ENCODE peak calls at places on chromosomes 5 and 9, in six cellular contexts. One of them, this sample, is unnamed.

GRCh38 chr5:40312205-40312604 is 367.5 kb upstream of the PTGER4 start:
- DNase-seq in fibroblast of gingiva: no peak
- DNase-seq in iPS DF 6.9: no peak
- DNase-seq in activated CD4-positive, alpha-beta T cell treated with anti-CD3 and anti-CD28 coated beads for 48 hours: no peak
- DNase-seq in activated gamma-delta T cell treated with anti-CD3 and anti-CD28 coated beads, Interleukin-2, amount 50 U/mL, for 16 hours: no peak
- DNase-seq in RPMI8226: no peak
- DNase-seq in this sample: no peak

GRCh38 chr5:172561151-172561550 is 79.9 kb upstream of the NEURL1B start:
- DNase-seq in RPMI8226: no peak
- DNase-seq in fibroblast of gingiva: peak; percentile 3
- DNase-seq in activated gamma-delta T cell treated with anti-CD3 and anti-CD28 coated beads, Interleukin-2, amount 50 U/mL, for 16 hours: no peak
- DNase-seq in activated CD4-positive, alpha-beta T cell treated with anti-CD3 and anti-CD28 coated beads for 48 hours: no peak
- DNase-seq in iPS DF 6.9: no peak
- DNase-seq in this sample: no peak

GRCh38 chr5:96934291-96934694 is 1.6 kb upstream of the LNPEP start:
- DNase-seq in fibroblast of gingiva: no peak
- DNase-seq in activated CD4-positive, alpha-beta T cell treated with anti-CD3 and anti-CD28 coated beads for 48 hours: no peak
- DNase-seq in activated gamma-delta T cell treated with anti-CD3 and anti-CD28 coated beads, Interleukin-2, amount 50 U/mL, for 16 hours: no peak
- DNase-seq in RPMI8226: no peak
- DNase-seq in iPS DF 6.9: no peak
- DNase-seq in this sample: no peak

GRCh38 chr9:109815366-109815947 is 35.5 kb downstream of the PALM2AKAP2 start:
- DNase-seq in activated CD4-positive, alpha-beta T cell treated with anti-CD3 and anti-CD28 coated beads for 48 hours: no peak
- DNase-seq in fibroblast of gingiva: no peak
- DNase-seq in activated gamma-delta T cell treated with anti-CD3 and anti-CD28 coated beads, Interleukin-2, amount 50 U/mL, for 16 hours: no peak
- DNase-seq in RPMI8226: no peak
- DNase-seq in iPS DF 6.9: no peak
- DNase-seq in this sample: no peak

GRCh38 chr9:138072897-138073296 is 195.3 kb downstream of the CACNA1B start:
- DNase-seq in iPS DF 6.9: no peak
- DNase-seq in RPMI8226: no peak
- DNase-seq in activated gamma-delta T cell treated with anti-CD3 and anti-CD28 coated beads, Interleukin-2, amount 50 U/mL, for 16 hours: no peak
- DNase-seq in activated CD4-positive, alpha-beta T cell treated with anti-CD3 and anti-CD28 coated beads for 48 hours: no peak
- DNase-seq in fibroblast of gingiva: no peak
- DNase-seq in this sample: no peak

GRCh38 chr5:141298376-141298775 is 5.5 kb downstream of the SLC25A2 start:
- DNase-seq in RPMI8226: no peak
- DNase-seq in fibroblast of gingiva: no peak
- DNase-seq in activated CD4-positive, alpha-beta T cell treated with anti-CD3 and anti-CD28 coated beads for 48 hours: no peak
- DNase-seq in activated gamma-delta T cell treated with anti-CD3 and anti-CD28 coated beads, Interleukin-2, amount 50 U/mL, for 16 hours: no peak
- DNase-seq in iPS DF 6.9: no peak
- DNase-seq in this sample: no peak

GRCh38 chr5:137336161-137336560 is 163.0 kb downstream of the SPOCK1 start:
- DNase-seq in activated CD4-positive, alpha-beta T cell treated with anti-CD3 and anti-CD28 coated beads for 48 hours: no peak
- DNase-seq in fibroblast of gingiva: no peak
- DNase-seq in RPMI8226: no peak
- DNase-seq in iPS DF 6.9: no peak
- DNase-seq in activated gamma-delta T cell treated with anti-CD3 and anti-CD28 coated beads, Interleukin-2, amount 50 U/mL, for 16 hours: no peak
- DNase-seq in this sample: no peak

GRCh38 chr5:132391247-132391646 is 21.7 kb downstream of the SLC22A5 start:
- DNase-seq in fibroblast of gingiva: no peak
- DNase-seq in RPMI8226: no peak
- DNase-seq in activated CD4-positive, alpha-beta T cell treated with anti-CD3 and anti-CD28 coated beads for 48 hours: no peak
- DNase-seq in iPS DF 6.9: no peak
- DNase-seq in activated gamma-delta T cell treated with anti-CD3 and anti-CD28 coated beads, Interleukin-2, amount 50 U/mL, for 16 hours: no peak
- DNase-seq in this sample: no peak

GRCh38 chr5:149060325-149060724 is 2.5 kb downstream of the SH3TC2 start:
- DNase-seq in activated gamma-delta T cell treated with anti-CD3 and anti-CD28 coated beads, Interleukin-2, amount 50 U/mL, for 16 hours: no peak
- DNase-seq in activated CD4-positive, alpha-beta T cell treated with anti-CD3 and anti-CD28 coated beads for 48 hours: no peak
- DNase-seq in iPS DF 6.9: no peak
- DNase-seq in RPMI8226: no peak
- DNase-seq in fibroblast of gingiva: no peak
- DNase-seq in this sample: no peak

GRCh38 chr9:85258823-85259370 is 482.9 kb downstream of the AGTPBP1 start:
- DNase-seq in activated gamma-delta T cell treated with anti-CD3 and anti-CD28 coated beads, Interleukin-2, amount 50 U/mL, for 16 hours: no peak
- DNase-seq in activated CD4-positive, alpha-beta T cell treated with anti-CD3 and anti-CD28 coated beads for 48 hours: peak; percentile 42
- DNase-seq in fibroblast of gingiva: peak; percentile 76
- DNase-seq in iPS DF 6.9: peak; percentile 57
- DNase-seq in RPMI8226: peak; percentile 42
- DNase-seq in this sample: peak; percentile 47

GRCh38 chr5:136182618-136183017 is 10.3 kb downstream of the SMIM32 start:
- DNase-seq in activated CD4-positive, alpha-beta T cell treated with anti-CD3 and anti-CD28 coated beads for 48 hours: no peak
- DNase-seq in fibroblast of gingiva: no peak
- DNase-seq in iPS DF 6.9: no peak
- DNase-seq in RPMI8226: no peak
- DNase-seq in activated gamma-delta T cell treated with anti-CD3 and anti-CD28 coated beads, Interleukin-2, amount 50 U/mL, for 16 hours: no peak
- DNase-seq in this sample: no peak

GRCh38 chr9:76716270-76716669 is 48.0 kb upstream of the PCA3 start:
- DNase-seq in fibroblast of gingiva: no peak
- DNase-seq in activated gamma-delta T cell treated with anti-CD3 and anti-CD28 coated beads, Interleukin-2, amount 50 U/mL, for 16 hours: no peak
- DNase-seq in iPS DF 6.9: no peak
- DNase-seq in RPMI8226: no peak
- DNase-seq in activated CD4-positive, alpha-beta T cell treated with anti-CD3 and anti-CD28 coated beads for 48 hours: no peak
- DNase-seq in this sample: no peak

GRCh38 chr5:78589928-78590327 is 58.6 kb downstream of the LHFPL2 start:
- DNase-seq in activated CD4-positive, alpha-beta T cell treated with anti-CD3 and anti-CD28 coated beads for 48 hours: no peak
- DNase-seq in activated gamma-delta T cell treated with anti-CD3 and anti-CD28 coated beads, Interleukin-2, amount 50 U/mL, for 16 hours: no peak
- DNase-seq in iPS DF 6.9: no peak
- DNase-seq in RPMI8226: no peak
- DNase-seq in fibroblast of gingiva: no peak
- DNase-seq in this sample: no peak

GRCh38 chr9:84339951-84340350 is 607 bp downstream of the SLC28A3 start:
- DNase-seq in activated gamma-delta T cell treated with anti-CD3 and anti-CD28 coated beads, Interleukin-2, amount 50 U/mL, for 16 hours: no peak
- DNase-seq in fibroblast of gingiva: no peak
- DNase-seq in RPMI8226: no peak
- DNase-seq in activated CD4-positive, alpha-beta T cell treated with anti-CD3 and anti-CD28 coated beads for 48 hours: no peak
- DNase-seq in iPS DF 6.9: no peak
- DNase-seq in this sample: no peak

GRCh38 chr5:43190755-43191603 is 1.0 kb upstream of the NIM1K start:
- DNase-seq in activated gamma-delta T cell treated with anti-CD3 and anti-CD28 coated beads, Interleukin-2, amount 50 U/mL, for 16 hours: no peak
- DNase-seq in fibroblast of gingiva: peak; percentile 18
- DNase-seq in RPMI8226: no peak
- DNase-seq in iPS DF 6.9: no peak
- DNase-seq in activated CD4-positive, alpha-beta T cell treated with anti-CD3 and anti-CD28 coated beads for 48 hours: no peak
- DNase-seq in this sample: no peak

GRCh38 chr5:9165567-9165966 is 380.3 kb downstream of the SEMA5A start:
- DNase-seq in fibroblast of gingiva: peak; percentile 21
- DNase-seq in activated gamma-delta T cell treated with anti-CD3 and anti-CD28 coated beads, Interleukin-2, amount 50 U/mL, for 16 hours: no peak
- DNase-seq in activated CD4-positive, alpha-beta T cell treated with anti-CD3 and anti-CD28 coated beads for 48 hours: no peak
- DNase-seq in iPS DF 6.9: no peak
- DNase-seq in RPMI8226: no peak
- DNase-seq in this sample: no peak

GRCh38 chr9:87519415-87519989 is 21.8 kb downstream of the DAPK1 start:
- DNase-seq in fibroblast of gingiva: no peak
- DNase-seq in activated gamma-delta T cell treated with anti-CD3 and anti-CD28 coated beads, Interleukin-2, amount 50 U/mL, for 16 hours: no peak
- DNase-seq in RPMI8226: no peak
- DNase-seq in activated CD4-positive, alpha-beta T cell treated with anti-CD3 and anti-CD28 coated beads for 48 hours: no peak
- DNase-seq in iPS DF 6.9: no peak
- DNase-seq in this sample: no peak

GRCh38 chr5:2017540-2018389 is 135.0 kb upstream of the IRX4 start:
- DNase-seq in iPS DF 6.9: no peak
- DNase-seq in activated CD4-positive, alpha-beta T cell treated with anti-CD3 and anti-CD28 coated beads for 48 hours: peak; percentile 57
- DNase-seq in RPMI8226: peak; percentile 74
- DNase-seq in activated gamma-delta T cell treated with anti-CD3 and anti-CD28 coated beads, Interleukin-2, amount 50 U/mL, for 16 hours: no peak
- DNase-seq in fibroblast of gingiva: no peak
- DNase-seq in this sample: peak; percentile 21

This sample was measured in H1.